ENCODE peak calls at places on chromosomes 6 and 20, in five cellular contexts. One of them, this sample, is unnamed.

GRCh38 chr6:134373966-134374365 is 56.1 kb upstream of the SGK1 start:
- DNase-seq in GM23338: no peak
- DNase-seq in Peyer's patch: no peak
- DNase-seq in A549: no peak
- DNase-seq in hepatocyte: no peak
- DNase-seq in this sample: no peak

GRCh38 chr20:23666189-23666588 is 22.6 kb downstream of the CST4 start:
- DNase-seq in Peyer's patch: no peak
- DNase-seq in GM23338: peak; percentile 23
- DNase-seq in hepatocyte: no peak
- DNase-seq in A549: peak; percentile 9
- DNase-seq in this sample: no peak

GRCh38 chr20:35327074-35327976 is 35.1 kb upstream of the FAM83C start:
- DNase-seq in hepatocyte: peak; percentile 81
- DNase-seq in GM23338: no peak
- DNase-seq in A549: peak; percentile 76
- DNase-seq in Peyer's patch: peak; percentile 85
- DNase-seq in this sample: no peak

GRCh38 chr6:95248501-95248900 is 328.8 kb upstream of the MANEA start:
- DNase-seq in A549: peak; percentile 2
- DNase-seq in hepatocyte: no peak
- DNase-seq in Peyer's patch: no peak
- DNase-seq in GM23338: peak; percentile 20
- DNase-seq in this sample: no peak

GRCh38 chr6:112253842-112254816 is at the start of gene LAMA4:
- DNase-seq in Peyer's patch: no peak
- DNase-seq in GM23338: peak; percentile 68
- DNase-seq in hepatocyte: peak; percentile 45
- DNase-seq in A549: peak; percentile 5
- DNase-seq in this sample: no peak

GRCh38 chr20:54084727-54085368 is 14.5 kb upstream of the BCAS1 start:
- DNase-seq in hepatocyte: no peak
- DNase-seq in GM23338: no peak
- DNase-seq in Peyer's patch: no peak
- DNase-seq in A549: peak; percentile 86
- DNase-seq in this sample: no peak

GRCh38 chr20:41524980-41525613 is 93.1 kb downstream of the CHD6 start:
- DNase-seq in hepatocyte: peak; percentile 20
- DNase-seq in Peyer's patch: peak; percentile 71
- DNase-seq in A549: no peak
- DNase-seq in GM23338: no peak
- DNase-seq in this sample: no peak

GRCh38 chr6:167735498-167736201 is 91.1 kb upstream of the AFDN start:
- DNase-seq in GM23338: no peak
- DNase-seq in hepatocyte: no peak
- DNase-seq in A549: no peak
- DNase-seq in Peyer's patch: peak; percentile 26
- DNase-seq in this sample: no peak

GRCh38 chr6:41688256-41688965 is 47.0 kb downstream of the TFEB start:
- DNase-seq in Peyer's patch: no peak
- DNase-seq in A549: no peak
- DNase-seq in hepatocyte: no peak
- DNase-seq in GM23338: no peak
- DNase-seq in this sample: no peak

GRCh38 chr20:5748246-5748645 is 2.0 kb upstream of the SHLD1 start:
- DNase-seq in Peyer's patch: no peak
- DNase-seq in GM23338: no peak
- DNase-seq in A549: no peak
- DNase-seq in hepatocyte: peak; percentile 29
- DNase-seq in this sample: no peak

GRCh38 chr6:27761391-27761790 is 150.8 kb downstream of the OR2B2 start:
- DNase-seq in A549: no peak
- DNase-seq in GM23338: no peak
- DNase-seq in Peyer's patch: no peak
- DNase-seq in hepatocyte: no peak
- DNase-seq in this sample: no peak

GRCh38 chr6:73079978-73080377 is 145.3 kb downstream of the KHDC1L start:
- DNase-seq in GM23338: no peak
- DNase-seq in hepatocyte: no peak
- DNase-seq in Peyer's patch: no peak
- DNase-seq in A549: peak; percentile 9
- DNase-seq in this sample: no peak

GRCh38 chr6:108608453-108609275 is 47.9 kb downstream of the FOXO3 start:
- DNase-seq in A549: no peak
- DNase-seq in GM23338: no peak
- DNase-seq in Peyer's patch: no peak
- DNase-seq in hepatocyte: no peak
- DNase-seq in this sample: no peak

GRCh38 chr20:17807670-17808069 is 107.9 kb downstream of the BANF2 start:
- DNase-seq in Peyer's patch: no peak
- DNase-seq in A549: no peak
- DNase-seq in hepatocyte: no peak
- DNase-seq in GM23338: peak; percentile 9
- DNase-seq in this sample: no peak

GRCh38 chr6:47147175-47147727 is 105.1 kb upstream of the ADGRF1 start:
- DNase-seq in GM23338: no peak
- DNase-seq in A549: no peak
- DNase-seq in hepatocyte: no peak
- DNase-seq in Peyer's patch: no peak
- DNase-seq in this sample: no peak

GRCh38 chr20:48143435-48144081 is 358.3 kb upstream of the SULF2 start:
- DNase-seq in Peyer's patch: no peak
- DNase-seq in hepatocyte: no peak
- DNase-seq in A549: no peak
- DNase-seq in GM23338: no peak
- DNase-seq in this sample: no peak

DNA sequence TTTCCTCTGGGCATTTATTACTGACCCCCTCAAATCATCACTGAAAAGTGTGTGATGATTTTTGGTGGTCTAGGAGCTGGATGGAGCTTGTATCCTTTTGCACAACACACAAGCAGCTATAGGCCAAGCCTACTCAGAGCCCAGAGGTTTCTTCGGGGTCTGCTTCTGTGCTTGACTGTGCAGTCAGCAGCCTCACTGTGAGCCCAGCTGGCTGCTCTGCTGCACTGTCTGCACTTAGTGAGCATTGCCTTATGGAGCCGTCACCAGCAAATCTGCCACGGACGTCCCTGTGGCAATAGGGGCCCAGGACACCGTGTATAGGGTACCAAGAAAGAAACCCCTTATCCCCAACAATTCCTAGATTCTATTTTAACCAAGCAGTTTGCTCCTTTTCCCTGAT is 38.6 kb upstream of the GMPR start:
- DNase-seq in Peyer's patch: no peak
- DNase-seq in hepatocyte: no peak
- DNase-seq in A549: no peak
- DNase-seq in GM23338: no peak
- DNase-seq in this sample: no peak
- H3K4me3 ChIP-seq in Peyer's patch: no peak overlapping the region
- H3K4me3 ChIP-seq in hepatocyte: no peak overlapping the region
- H3K4me3 ChIP-seq in A549: no peak overlapping the region
- H3K4me3 ChIP-seq in GM23338: no peak overlapping the region
- H3K4me3 ChIP-seq in this sample: no peak overlapping the region

DNA sequence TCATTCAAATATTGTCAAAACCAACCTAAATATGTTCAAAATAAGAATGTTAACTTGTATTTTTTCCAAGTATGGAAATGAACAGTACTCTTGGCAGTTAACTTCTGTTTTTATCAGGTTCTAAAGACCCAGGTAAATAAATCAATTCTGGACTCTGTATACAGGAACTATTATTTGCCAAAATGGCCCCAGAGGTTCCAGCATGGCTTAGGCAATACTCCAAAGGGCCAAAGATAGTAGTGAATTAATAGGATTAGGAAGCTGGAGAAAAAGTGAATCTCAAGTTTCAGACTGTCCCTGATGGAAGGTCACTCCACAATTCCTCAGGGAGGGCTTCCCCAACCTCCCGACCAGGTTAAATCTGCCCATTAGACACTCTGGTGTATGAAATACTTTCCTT is 6.7 kb downstream of the BACH2 start:
- DNase-seq in A549: no peak
- DNase-seq in Peyer's patch: no peak
- DNase-seq in GM23338: no peak
- DNase-seq in hepatocyte: no peak
- DNase-seq in this sample: no peak
- H3K4me1 ChIP-seq in A549: peaks cover 12% of the 10 kb centered on the region
- H3K4me1 ChIP-seq in Peyer's patch: peaks cover 14% of the 10 kb centered on the region
- H3K4me1 ChIP-seq in GM23338: peaks cover 49% of the 10 kb centered on the region
- H3K4me1 ChIP-seq in hepatocyte: peaks cover 5% of the 10 kb centered on the region
- H3K4me1 ChIP-seq in this sample: peaks cover 63% of the 10 kb centered on the region

GRCh38 chr20:50269111-50270033 is 78.7 kb downstream of the CEBPB start:
- DNase-seq in Peyer's patch: no peak
- DNase-seq in GM23338: no peak
- DNase-seq in hepatocyte: no peak
- DNase-seq in A549: no peak
- DNase-seq in this sample: no peak

GRCh38 chr20:50270569-50270968 is 79.9 kb downstream of the CEBPB start:
- DNase-seq in GM23338: no peak
- DNase-seq in Peyer's patch: no peak
- DNase-seq in A549: no peak
- DNase-seq in hepatocyte: no peak
- DNase-seq in this sample: no peak

GRCh38 chr20:50271201-50271600 is 80.6 kb downstream of the CEBPB start:
- DNase-seq in GM23338: no peak
- DNase-seq in Peyer's patch: no peak
- DNase-seq in hepatocyte: no peak
- DNase-seq in A549: no peak
- DNase-seq in this sample: no peak

GRCh38 chr20:50271674-50272412 is 81.2 kb downstream of the CEBPB start:
- DNase-seq in GM23338: no peak
- DNase-seq in Peyer's patch: no peak
- DNase-seq in hepatocyte: no peak
- DNase-seq in A549: no peak
- DNase-seq in this sample: no peak

GRCh38 chr20:50270034-50270395 is 79.4 kb downstream of the CEBPB start:
- DNase-seq in A549: no peak
- DNase-seq in hepatocyte: no peak
- DNase-seq in Peyer's patch: no peak
- DNase-seq in GM23338: no peak
- DNase-seq in this sample: no peak
- H3K4me3 ChIP-seq in A549: no peak overlapping the region
- H3K4me3 ChIP-seq in hepatocyte: no peak overlapping the region
- H3K4me3 ChIP-seq in Peyer's patch: no peak overlapping the region
- H3K4me3 ChIP-seq in GM23338: no peak overlapping the region
- H3K4me3 ChIP-seq in this sample: no peak overlapping the region

GRCh38 chr6:39791311-39791710 is 865 bp upstream of the DAAM2 start:
- DNase-seq in GM23338: peak; percentile 47
- DNase-seq in Peyer's patch: no peak
- DNase-seq in hepatocyte: no peak
- DNase-seq in A549: no peak
- DNase-seq in this sample: no peak
- H3K4me1 ChIP-seq in GM23338: peaks cover 24% of the 10 kb centered on the region
- H3K4me1 ChIP-seq in Peyer's patch: peaks cover 7% of the 10 kb centered on the region
- H3K4me1 ChIP-seq in hepatocyte: peaks cover 16% of the 10 kb centered on the region
- H3K4me1 ChIP-seq in A549: no peaks in the 10 kb centered on the region
- H3K4me1 ChIP-seq in this sample: no peaks in the 10 kb centered on the region

This sample was measured in CD4-positive, alpha-beta memory T cell.